ENCODE peak calls at places on chromosomes 1 and 21, in five cellular contexts. Q is CD8-positive, alpha-beta T cell; S is K562; V is mucosa of descending colon; K is nephron progenitor cell. C is an unnamed sample.

GRCh38 chr1:156167536-156167935 is 14.2 kb downstream of the SEMA4A start:
- DNase-seq in Q (no peak), S (no peak), V (no peak), K (no peak), C (no peak)

GRCh38 chr1:91891486-91891885 is 5.5 kb upstream of the TGFBR3 start:
- DNase-seq in Q (no peak), S (no peak), V (no peak), K (no peak), C (no peak)

GRCh38 chr1:188359315-188359714 is 1530.6 kb downstream of the PLA2G4A start:
- DNase-seq in Q (no peak), S (no peak), V (no peak), K (no peak), C (no peak)

GRCh38 chr1:28208818-28209441 is 23.9 kb downstream of the DNAJC8 start:
- DNase-seq in Q (peak), S (peak), V (no peak), K (peak), C (peak)

GRCh38 chr21:27719226-27719625 is 752.3 kb upstream of the ADAMTS5 start:
- DNase-seq in Q (no peak), S (no peak), V (no peak), K (no peak), C (no peak)

GRCh38 chr21:42593815-42594157 is 59.6 kb upstream of the PDE9A start:
- DNase-seq in Q (no peak), S (no peak), V (no peak), K (no peak), C (no peak)

GRCh38 chr1:167681024-167681423 is 40.8 kb upstream of the MPZL1 start:
- DNase-seq in Q (no peak), S (no peak), V (no peak), K (no peak), C (no peak)

GRCh38 chr1:36223373-36223995 is 759 bp upstream of the THRAP3 start:
- DNase-seq in Q (peak), S (peak), V (no peak), K (no peak), C (no peak)

GRCh38 chr1:187516874-187517273 is 688.1 kb downstream of the PLA2G4A start:
- DNase-seq in Q (no peak), S (no peak), V (no peak), K (no peak), C (no peak)

GRCh38 chr1:169886422-169886821 is 7.3 kb downstream of the SCYL3 start:
- DNase-seq in Q (no peak), S (no peak), V (no peak), K (no peak), C (no peak)

GRCh38 chr1:223010552-223011229 is 132.4 kb downstream of the TLR5 start:
- DNase-seq in Q (no peak), S (no peak), V (no peak), K (no peak), C (no peak)

GRCh38 chr21:43922949-43923348 is 57.9 kb downstream of the AGPAT3 start:
- DNase-seq in Q (no peak), S (no peak), V (no peak), K (no peak), C (no peak)

GRCh38 chr21:43923391-43923790 is 58.4 kb downstream of the AGPAT3 start:
- DNase-seq in Q (no peak), S (no peak), V (no peak), K (no peak), C (no peak)

GRCh38 chr21:43921602-43921978 is 56.6 kb downstream of the AGPAT3 start:
- DNase-seq in Q (peak), S (no peak), V (no peak), K (no peak), C (no peak)

GRCh38 chr21:43919871-43920801 is 55.1 kb downstream of the AGPAT3 start:
- DNase-seq in Q (no peak), S (no peak), V (no peak), K (no peak), C (peak)

DNA sequence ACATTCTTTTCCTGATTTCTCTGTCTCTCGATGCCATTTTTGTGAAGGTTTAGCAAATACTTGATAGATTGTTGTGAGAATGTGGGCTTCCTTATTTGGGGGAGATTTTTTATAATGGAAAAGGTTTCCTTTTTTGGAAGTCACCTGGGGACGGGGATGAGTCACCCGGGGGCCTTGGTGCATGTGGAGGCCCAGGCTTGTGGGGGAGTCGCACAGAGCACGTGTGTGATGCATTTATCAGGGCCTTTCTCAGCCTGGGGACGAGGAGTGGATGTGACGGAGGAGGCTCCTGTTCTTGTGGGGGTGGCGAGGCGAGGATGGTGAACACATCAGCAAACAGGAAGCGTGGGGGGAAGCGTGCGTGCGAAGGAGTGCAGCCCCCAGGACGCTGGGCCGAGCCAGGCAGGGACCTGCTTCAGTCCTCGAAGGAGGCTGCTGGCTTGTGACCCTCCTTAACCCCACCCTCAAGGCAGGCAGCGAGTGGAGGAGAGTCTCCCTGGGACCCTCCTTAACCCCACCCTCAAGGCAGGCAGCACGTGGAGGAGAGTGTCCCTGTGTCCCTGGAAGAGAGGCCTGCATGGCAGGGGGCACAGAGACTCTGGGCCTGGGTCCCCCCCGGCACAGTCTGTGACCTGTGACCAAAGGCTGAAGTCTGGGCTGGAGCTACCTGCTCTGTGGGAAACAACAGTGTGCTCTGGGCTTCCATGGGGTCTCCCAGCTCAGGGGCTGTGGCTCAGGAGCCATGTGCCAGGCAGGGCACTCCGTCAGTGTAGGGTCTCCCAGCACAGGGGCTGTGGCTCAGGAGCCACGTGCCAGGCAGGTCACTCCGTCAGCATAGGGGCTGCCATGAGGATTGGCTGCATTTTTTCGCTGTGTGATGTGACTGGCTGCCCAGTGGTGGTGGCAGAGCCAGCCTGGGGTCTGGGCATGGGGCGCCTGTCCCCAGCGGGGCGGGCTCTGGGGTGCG is 57.2 kb downstream of the AGPAT3 start:
- DNase-seq in Q (peak), S (peak), V (no peak), K (no peak), C (no peak)
- TF ChIP-seq CTCF in Q (no peak), S (no peak), V (no peak), K (no peak), C (no peak)

GRCh38 chr1:203797948-203798347 is 2.5 kb downstream of the ZBED6 start:
- DNase-seq in Q (no peak), S (no peak), V (no peak), K (no peak), C (no peak)
- TF ChIP-seq CTCF in Q (no peak), S (peak), V (no peak), K (no peak), C (no peak)

DNA sequence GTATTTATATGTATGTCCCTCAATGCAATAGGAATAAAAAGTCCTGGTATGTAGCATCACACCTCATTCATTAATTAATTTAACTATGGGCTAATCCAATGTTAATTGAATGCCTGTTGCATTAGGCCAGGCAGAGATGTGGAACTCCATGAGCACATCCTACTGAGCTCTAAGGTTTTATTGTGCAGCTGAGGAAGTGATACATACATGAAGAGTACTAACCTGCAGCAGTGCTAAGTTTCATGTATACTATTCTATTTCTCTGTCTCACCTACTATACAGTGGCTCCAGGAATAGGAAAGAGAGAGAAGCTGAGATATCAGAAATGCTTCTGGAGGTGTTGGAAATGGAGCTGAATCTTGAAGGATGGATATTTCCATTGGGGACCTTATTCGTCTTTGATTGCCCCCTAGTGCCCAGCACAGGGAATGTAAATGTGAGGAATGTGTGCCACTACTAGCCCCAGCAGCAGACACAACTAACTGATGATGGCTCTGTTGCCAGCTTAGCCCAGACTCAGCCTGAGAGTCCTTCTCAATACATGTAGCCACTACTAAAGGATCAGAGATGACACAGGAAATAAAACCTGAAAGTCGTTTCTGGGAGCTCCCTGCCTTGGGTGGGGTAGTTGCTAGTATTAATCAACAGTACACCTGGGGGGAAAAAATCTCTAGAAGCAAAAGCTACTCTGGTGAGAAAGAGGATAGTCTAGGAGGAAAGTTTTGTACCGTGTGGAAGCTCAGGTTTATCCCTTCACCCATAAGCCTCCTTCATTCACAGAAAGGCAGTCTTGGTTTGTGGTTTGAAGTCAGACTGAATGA is 173.3 kb upstream of the FOXD3 start:
- DNase-seq in Q (no peak), S (peak), V (no peak), K (peak), C (peak)
- TF ChIP-seq CTCF in Q (no peak), S (peak), V (no peak), K (peak), C (peak)

GRCh38 chr1:172960454-172961208 is 90.1 kb downstream of the TNFSF18 start:
- DNase-seq in Q (no peak), S (peak), V (no peak), K (no peak), C (no peak)
- TF ChIP-seq CTCF in Q (no peak), S (peak), V (no peak), K (no peak), C (no peak)